ENCODE peak calls at places on chromosomes 1 and 21, in eight cellular contexts. One of them, this sample, is unnamed.

GRCh38 chr1:20184481-20184900 is 1.4 kb upstream of the UBXN10 start:
- DNase-seq in fibroblast of lung: no peak
- DNase-seq in Karpas-422: no peak
- DNase-seq in transverse colon: no peak
- DNase-seq in heart right ventricle: no peak
- DNase-seq in HCT116: no peak
- DNase-seq in WERI-Rb-1: no peak
- DNase-seq in adrenal gland: no peak
- DNase-seq in this sample: no peak

GRCh38 chr1:112881742-112882127 is 74.3 kb downstream of the SLC16A1 start:
- DNase-seq in fibroblast of lung: no peak
- DNase-seq in Karpas-422: no peak
- DNase-seq in transverse colon: peak; percentile 50
- DNase-seq in heart right ventricle: no peak
- DNase-seq in HCT116: no peak
- DNase-seq in WERI-Rb-1: peak; percentile 23
- DNase-seq in adrenal gland: no peak
- DNase-seq in this sample: no peak

GRCh38 chr1:118842462-118843201 is 145.5 kb downstream of the TBX15 start:
- DNase-seq in fibroblast of lung: no peak
- DNase-seq in Karpas-422: peak; percentile 20
- DNase-seq in transverse colon: no peak
- DNase-seq in heart right ventricle: no peak
- DNase-seq in HCT116: no peak
- DNase-seq in WERI-Rb-1: peak; percentile 13
- DNase-seq in adrenal gland: no peak
- DNase-seq in this sample: no peak

GRCh38 chr1:223838125-223838854 is 7.5 kb downstream of the TP53BP2 start:
- DNase-seq in fibroblast of lung: no peak
- DNase-seq in Karpas-422: no peak
- DNase-seq in transverse colon: no peak
- DNase-seq in heart right ventricle: no peak
- DNase-seq in HCT116: no peak
- DNase-seq in WERI-Rb-1: no peak
- DNase-seq in adrenal gland: no peak
- DNase-seq in this sample: no peak

GRCh38 chr1:92480200-92480812 is 6.4 kb downstream of the GFI1 start:
- DNase-seq in fibroblast of lung: no peak
- DNase-seq in Karpas-422: no peak
- DNase-seq in transverse colon: no peak
- DNase-seq in heart right ventricle: no peak
- DNase-seq in HCT116: no peak
- DNase-seq in WERI-Rb-1: no peak
- DNase-seq in adrenal gland: no peak
- DNase-seq in this sample: no peak

GRCh38 chr21:19440792-19441494 is 1037.4 kb upstream of the TMPRSS15 start:
- DNase-seq in fibroblast of lung: no peak
- DNase-seq in Karpas-422: no peak
- DNase-seq in transverse colon: no peak
- DNase-seq in heart right ventricle: no peak
- DNase-seq in HCT116: no peak
- DNase-seq in WERI-Rb-1: no peak
- DNase-seq in adrenal gland: no peak
- DNase-seq in this sample: no peak

GRCh38 chr1:99106274-99106673 is 101.6 kb upstream of the PLPPR5 start:
- DNase-seq in fibroblast of lung: no peak
- DNase-seq in Karpas-422: no peak
- DNase-seq in transverse colon: no peak
- DNase-seq in heart right ventricle: no peak
- DNase-seq in HCT116: no peak
- DNase-seq in WERI-Rb-1: no peak
- DNase-seq in adrenal gland: no peak
- DNase-seq in this sample: no peak

GRCh38 chr1:160124709-160125478 is 9.3 kb downstream of the ATP1A2 start:
- DNase-seq in fibroblast of lung: peak; percentile 98
- DNase-seq in Karpas-422: no peak
- DNase-seq in transverse colon: no peak
- DNase-seq in heart right ventricle: peak; percentile 27
- DNase-seq in HCT116: peak; percentile 52
- DNase-seq in WERI-Rb-1: no peak
- DNase-seq in adrenal gland: peak; percentile 78
- DNase-seq in this sample: no peak

GRCh38 chr1:79131626-79132025 is 125.1 kb upstream of the ADGRL4 start:
- DNase-seq in fibroblast of lung: no peak
- DNase-seq in Karpas-422: no peak
- DNase-seq in transverse colon: no peak
- DNase-seq in heart right ventricle: no peak
- DNase-seq in HCT116: no peak
- DNase-seq in WERI-Rb-1: no peak
- DNase-seq in adrenal gland: no peak
- DNase-seq in this sample: no peak

GRCh38 chr1:210816136-210816535 is 317.8 kb downstream of the KCNH1 start:
- DNase-seq in fibroblast of lung: no peak
- DNase-seq in Karpas-422: no peak
- DNase-seq in transverse colon: no peak
- DNase-seq in heart right ventricle: peak; percentile 3
- DNase-seq in HCT116: no peak
- DNase-seq in WERI-Rb-1: no peak
- DNase-seq in adrenal gland: no peak
- DNase-seq in this sample: no peak

GRCh38 chr1:55955237-55955636 is 624.1 kb downstream of the PLPP3 start:
- DNase-seq in fibroblast of lung: peak; percentile 48
- DNase-seq in Karpas-422: no peak
- DNase-seq in transverse colon: no peak
- DNase-seq in heart right ventricle: no peak
- DNase-seq in HCT116: no peak
- DNase-seq in WERI-Rb-1: no peak
- DNase-seq in adrenal gland: no peak
- DNase-seq in this sample: no peak

GRCh38 chr1:20261095-20261494 is 29.6 kb upstream of the VWA5B1 start:
- DNase-seq in fibroblast of lung: no peak
- DNase-seq in Karpas-422: no peak
- DNase-seq in transverse colon: no peak
- DNase-seq in heart right ventricle: no peak
- DNase-seq in HCT116: no peak
- DNase-seq in WERI-Rb-1: no peak
- DNase-seq in adrenal gland: no peak
- DNase-seq in this sample: no peak

GRCh38 chr1:111436726-111437125 is 9.2 kb upstream of the OVGP1 start:
- DNase-seq in fibroblast of lung: peak; percentile 24
- DNase-seq in Karpas-422: no peak
- DNase-seq in transverse colon: no peak
- DNase-seq in heart right ventricle: no peak
- DNase-seq in HCT116: no peak
- DNase-seq in WERI-Rb-1: no peak
- DNase-seq in adrenal gland: no peak
- DNase-seq in this sample: no peak

GRCh38 chr1:226082959-226083302 is 20.4 kb downstream of the H3-3A start:
- DNase-seq in fibroblast of lung: peak; percentile 42
- DNase-seq in Karpas-422: no peak
- DNase-seq in transverse colon: peak; percentile 60
- DNase-seq in heart right ventricle: peak; percentile 57
- DNase-seq in HCT116: no peak
- DNase-seq in WERI-Rb-1: peak; percentile 57
- DNase-seq in adrenal gland: peak; percentile 61
- DNase-seq in this sample: peak; percentile 89

GRCh38 chr1:216475659-216476276 is 52.5 kb upstream of the USH2A start:
- DNase-seq in fibroblast of lung: no peak
- DNase-seq in Karpas-422: no peak
- DNase-seq in transverse colon: no peak
- DNase-seq in heart right ventricle: no peak
- DNase-seq in HCT116: no peak
- DNase-seq in WERI-Rb-1: no peak
- DNase-seq in adrenal gland: no peak
- DNase-seq in this sample: no peak

GRCh38 chr21:41768371-41769042 is 1.7 kb upstream of the RIPK4 start:
- DNase-seq in fibroblast of lung: peak; percentile 43
- DNase-seq in Karpas-422: no peak
- DNase-seq in transverse colon: peak; percentile 84
- DNase-seq in heart right ventricle: no peak
- DNase-seq in HCT116: peak; percentile 32
- DNase-seq in WERI-Rb-1: no peak
- DNase-seq in adrenal gland: no peak
- DNase-seq in this sample: no peak

GRCh38 chr1:182625716-182626504 is 21.7 kb upstream of the RGS16 start:
- DNase-seq in fibroblast of lung: no peak
- DNase-seq in Karpas-422: no peak
- DNase-seq in transverse colon: no peak
- DNase-seq in heart right ventricle: no peak
- DNase-seq in HCT116: no peak
- DNase-seq in WERI-Rb-1: no peak
- DNase-seq in adrenal gland: no peak
- DNase-seq in this sample: no peak

GRCh38 chr1:21022279-21023040 is 154.2 kb downstream of the EIF4G3 start:
- DNase-seq in fibroblast of lung: peak; percentile 99
- DNase-seq in Karpas-422: no peak
- DNase-seq in transverse colon: peak; percentile 63
- DNase-seq in heart right ventricle: peak; percentile 72
- DNase-seq in HCT116: peak; percentile 95
- DNase-seq in WERI-Rb-1: no peak
- DNase-seq in adrenal gland: peak; percentile 79
- DNase-seq in this sample: no peak

GRCh38 chr1:19738106-19738505 is 61.6 kb downstream of the TMCO4 start:
- DNase-seq in fibroblast of lung: no peak
- DNase-seq in Karpas-422: no peak
- DNase-seq in transverse colon: no peak
- DNase-seq in heart right ventricle: no peak
- DNase-seq in HCT116: no peak
- DNase-seq in WERI-Rb-1: no peak
- DNase-seq in adrenal gland: no peak
- DNase-seq in this sample: peak; percentile 74

GRCh38 chr1:45666836-45667235 is 19.5 kb downstream of the GPBP1L1 start:
- DNase-seq in fibroblast of lung: no peak
- DNase-seq in Karpas-422: no peak
- DNase-seq in transverse colon: no peak
- DNase-seq in heart right ventricle: no peak
- DNase-seq in HCT116: no peak
- DNase-seq in WERI-Rb-1: no peak
- DNase-seq in adrenal gland: no peak
- DNase-seq in this sample: no peak

GRCh38 chr1:35506960-35507901 is 50.0 kb downstream of the KIAA0319L start:
- DNase-seq in fibroblast of lung: no peak
- DNase-seq in Karpas-422: peak; percentile 59
- DNase-seq in transverse colon: no peak
- DNase-seq in heart right ventricle: no peak
- DNase-seq in HCT116: no peak
- DNase-seq in WERI-Rb-1: no peak
- DNase-seq in adrenal gland: no peak
- DNase-seq in this sample: no peak

GRCh38 chr1:59574085-59574484 is 240.7 kb upstream of the HOOK1 start:
- DNase-seq in fibroblast of lung: peak; percentile 87
- DNase-seq in Karpas-422: no peak
- DNase-seq in transverse colon: no peak
- DNase-seq in heart right ventricle: no peak
- DNase-seq in HCT116: no peak
- DNase-seq in WERI-Rb-1: no peak
- DNase-seq in adrenal gland: no peak
- DNase-seq in this sample: no peak

GRCh38 chr1:54864460-54865208 is 22.4 kb downstream of the DHCR24 start:
- DNase-seq in fibroblast of lung: peak; percentile 70
- DNase-seq in Karpas-422: no peak
- DNase-seq in transverse colon: no peak
- DNase-seq in heart right ventricle: no peak
- DNase-seq in HCT116: no peak
- DNase-seq in WERI-Rb-1: no peak
- DNase-seq in adrenal gland: no peak
- DNase-seq in this sample: no peak

GRCh38 chr21:42685036-42685435 is 31.6 kb downstream of the PDE9A start:
- DNase-seq in fibroblast of lung: no peak
- DNase-seq in Karpas-422: no peak
- DNase-seq in transverse colon: no peak
- DNase-seq in heart right ventricle: no peak
- DNase-seq in HCT116: no peak
- DNase-seq in WERI-Rb-1: no peak
- DNase-seq in adrenal gland: no peak
- DNase-seq in this sample: no peak

GRCh38 chr21:15020797-15021196 is 44.0 kb downstream of the NRIP1 start:
- DNase-seq in fibroblast of lung: no peak
- DNase-seq in Karpas-422: no peak
- DNase-seq in transverse colon: no peak
- DNase-seq in heart right ventricle: no peak
- DNase-seq in HCT116: no peak
- DNase-seq in WERI-Rb-1: no peak
- DNase-seq in adrenal gland: no peak
- DNase-seq in this sample: no peak
- H3K4me3 ChIP-seq in fibroblast of lung: no peak overlapping the region
- H3K4me3 ChIP-seq in Karpas-422: no peak overlapping the region
- H3K4me3 ChIP-seq in transverse colon: no peak overlapping the region
- H3K4me3 ChIP-seq in heart right ventricle: no peak overlapping the region
- H3K4me3 ChIP-seq in HCT116: no peak overlapping the region
- H3K4me3 ChIP-seq in WERI-Rb-1: no peak overlapping the region
- H3K4me3 ChIP-seq in adrenal gland: no peak overlapping the region
- H3K4me3 ChIP-seq in this sample: no peak overlapping the region

DNA sequence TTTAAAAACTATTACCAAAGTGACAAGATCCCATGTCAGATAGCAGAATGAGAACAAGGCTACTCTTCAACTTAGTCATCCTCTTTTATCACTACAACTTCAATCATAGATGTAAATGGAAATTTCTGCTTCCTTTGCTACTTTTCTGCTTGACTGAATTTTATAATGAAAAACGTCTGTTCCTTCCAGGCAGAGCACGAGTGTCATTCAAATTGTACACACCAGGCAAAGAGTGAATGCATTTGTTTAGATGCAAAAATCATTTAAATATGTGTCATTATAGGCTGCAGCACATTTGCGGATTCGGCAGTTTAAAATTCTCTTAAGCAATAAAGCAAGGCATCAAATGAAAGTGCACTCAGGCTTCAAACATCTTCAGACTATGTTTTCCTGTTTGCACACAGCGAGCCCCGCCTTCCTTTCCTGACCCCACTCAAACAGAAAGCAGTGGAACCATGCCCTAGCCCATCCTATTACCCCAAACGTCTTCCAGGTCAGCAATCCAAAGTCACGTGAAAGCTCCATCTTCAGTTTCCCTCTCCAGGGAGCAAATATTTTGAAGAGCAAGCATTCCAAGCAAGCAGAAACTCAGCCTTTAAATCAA is 99.6 kb downstream of the APP start:
- DNase-seq in fibroblast of lung: peak; percentile 66
- DNase-seq in Karpas-422: no peak
- DNase-seq in transverse colon: peak; percentile 35
- DNase-seq in heart right ventricle: peak; percentile 38
- DNase-seq in HCT116: no peak
- DNase-seq in WERI-Rb-1: no peak
- DNase-seq in adrenal gland: no peak
- DNase-seq in this sample: no peak
- H3K9me3 ChIP-seq in fibroblast of lung: no peaks in the 10 kb centered on the region
- H3K9me3 ChIP-seq in Karpas-422: no peaks in the 10 kb centered on the region
- H3K9me3 ChIP-seq in transverse colon: no peaks in the 10 kb centered on the region
- H3K9me3 ChIP-seq in heart right ventricle: no peaks in the 10 kb centered on the region
- H3K9me3 ChIP-seq in HCT116: no peaks in the 10 kb centered on the region
- H3K9me3 ChIP-seq in WERI-Rb-1: no peaks in the 10 kb centered on the region
- H3K9me3 ChIP-seq in adrenal gland: no peaks in the 10 kb centered on the region
- H3K9me3 ChIP-seq in this sample: peaks cover 2% of the 10 kb centered on the region

GRCh38 chr1:109896681-109897080 is 14.0 kb upstream of the CSF1 start:
- DNase-seq in fibroblast of lung: no peak
- DNase-seq in Karpas-422: no peak
- DNase-seq in transverse colon: no peak
- DNase-seq in heart right ventricle: no peak
- DNase-seq in HCT116: no peak
- DNase-seq in WERI-Rb-1: no peak
- DNase-seq in adrenal gland: no peak
- DNase-seq in this sample: no peak
- H3K4me3 ChIP-seq in fibroblast of lung: no peak overlapping the region
- H3K4me3 ChIP-seq in Karpas-422: no peak overlapping the region
- H3K4me3 ChIP-seq in transverse colon: no peak overlapping the region
- H3K4me3 ChIP-seq in heart right ventricle: no peak overlapping the region
- H3K4me3 ChIP-seq in HCT116: no peak overlapping the region
- H3K4me3 ChIP-seq in WERI-Rb-1: no peak overlapping the region
- H3K4me3 ChIP-seq in adrenal gland: no peak overlapping the region
- H3K4me3 ChIP-seq in this sample: no peak overlapping the region

GRCh38 chr1:3336641-3337621 is 117.5 kb upstream of the ARHGEF16 start:
- DNase-seq in fibroblast of lung: no peak
- DNase-seq in Karpas-422: no peak
- DNase-seq in transverse colon: no peak
- DNase-seq in heart right ventricle: no peak
- DNase-seq in HCT116: no peak
- DNase-seq in WERI-Rb-1: no peak
- DNase-seq in adrenal gland: no peak
- DNase-seq in this sample: no peak
- H3K9me3 ChIP-seq in fibroblast of lung: peaks cover 5% of the 10 kb centered on the region
- H3K9me3 ChIP-seq in Karpas-422: peaks cover 10% of the 10 kb centered on the region
- H3K9me3 ChIP-seq in transverse colon: no peaks in the 10 kb centered on the region
- H3K9me3 ChIP-seq in heart right ventricle: no peaks in the 10 kb centered on the region
- H3K9me3 ChIP-seq in HCT116: no peaks in the 10 kb centered on the region
- H3K9me3 ChIP-seq in WERI-Rb-1: no peaks in the 10 kb centered on the region
- H3K9me3 ChIP-seq in adrenal gland: no peaks in the 10 kb centered on the region
- H3K9me3 ChIP-seq in this sample: no peaks in the 10 kb centered on the region